ENCODE peak calls at places on chromosomes 6 and 20, in five cellular contexts. One of them, this sample, is unnamed.

GRCh38 chr6:135922746-135923145 is 71.2 kb downstream of the PDE7B start:
- DNase-seq in cardiac muscle cell: no peak
- DNase-seq in OCI-LY7: no peak
- DNase-seq in tibial nerve: no peak
- DNase-seq in body of pancreas: no peak
- DNase-seq in this sample: no peak

GRCh38 chr6:11607381-11607780 is 69.8 kb downstream of the TMEM170B start:
- DNase-seq in tibial nerve: peak
- DNase-seq in body of pancreas: no peak
- DNase-seq in OCI-LY7: no peak
- DNase-seq in cardiac muscle cell: no peak
- DNase-seq in this sample: no peak

GRCh38 chr6:3765415-3765814 is 13.9 kb upstream of the PXDC1 start:
- DNase-seq in OCI-LY7: no peak
- DNase-seq in body of pancreas: no peak
- DNase-seq in cardiac muscle cell: no peak
- DNase-seq in tibial nerve: no peak
- DNase-seq in this sample: no peak

GRCh38 chr6:79869600-79870084 is 77.7 kb downstream of the ELOVL4 start:
- DNase-seq in OCI-LY7: peak
- DNase-seq in cardiac muscle cell: peak
- DNase-seq in tibial nerve: peak
- DNase-seq in body of pancreas: peak
- DNase-seq in this sample: peak

GRCh38 chr6:21931641-21932335 is 338.2 kb downstream of the SOX4 start:
- DNase-seq in cardiac muscle cell: no peak
- DNase-seq in body of pancreas: no peak
- DNase-seq in OCI-LY7: no peak
- DNase-seq in tibial nerve: no peak
- DNase-seq in this sample: no peak

GRCh38 chr6:31586596-31586995 is 519 bp downstream of the LST1 start:
- DNase-seq in cardiac muscle cell: no peak
- DNase-seq in OCI-LY7: peak
- DNase-seq in tibial nerve: no peak
- DNase-seq in body of pancreas: no peak
- DNase-seq in this sample: no peak

GRCh38 chr6:77341058-77341986 is 122.0 kb downstream of the HTR1B start:
- DNase-seq in cardiac muscle cell: peak
- DNase-seq in OCI-LY7: no peak
- DNase-seq in body of pancreas: peak
- DNase-seq in tibial nerve: no peak
- DNase-seq in this sample: no peak

GRCh38 chr6:108260809-108261569 is at the start of gene SNX3:
- DNase-seq in tibial nerve: peak
- DNase-seq in cardiac muscle cell: peak
- DNase-seq in OCI-LY7: peak
- DNase-seq in body of pancreas: peak
- DNase-seq in this sample: peak

GRCh38 chr20:43533060-43533459 is 25.6 kb downstream of the L3MBTL1 start:
- DNase-seq in body of pancreas: no peak
- DNase-seq in tibial nerve: no peak
- DNase-seq in cardiac muscle cell: no peak
- DNase-seq in OCI-LY7: no peak
- DNase-seq in this sample: no peak

GRCh38 chr6:130136803-130137202 is 85.9 kb downstream of the SAMD3 start:
- DNase-seq in OCI-LY7: no peak
- DNase-seq in cardiac muscle cell: no peak
- DNase-seq in tibial nerve: no peak
- DNase-seq in body of pancreas: no peak
- DNase-seq in this sample: no peak

GRCh38 chr20:31452575-31452974 is 12.1 kb downstream of the DEFB123 start:
- DNase-seq in tibial nerve: no peak
- DNase-seq in body of pancreas: no peak
- DNase-seq in OCI-LY7: no peak
- DNase-seq in cardiac muscle cell: no peak
- DNase-seq in this sample: no peak

DNA sequence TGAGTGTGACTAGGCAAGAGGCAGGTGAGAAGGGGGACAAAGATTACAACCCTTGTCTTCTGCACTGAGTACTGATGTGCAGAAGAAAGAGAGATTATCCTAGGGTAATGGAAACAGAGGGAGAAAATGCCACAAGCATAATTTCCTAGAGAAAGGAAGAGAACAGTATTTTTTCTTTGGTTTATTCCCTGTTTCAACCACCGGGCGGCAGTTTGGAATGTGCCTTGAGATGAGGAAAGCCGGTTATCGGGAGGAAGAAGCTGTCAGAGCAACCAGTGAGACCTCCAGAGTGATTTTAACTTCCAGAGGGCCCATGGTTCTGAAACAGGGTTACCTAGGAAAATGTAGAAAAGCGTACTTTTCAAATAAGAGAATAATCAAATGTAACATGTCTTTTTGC is 121.4 kb downstream of the REV3L start:
- DNase-seq in cardiac muscle cell: peak
- DNase-seq in body of pancreas: peak
- DNase-seq in tibial nerve: peak
- DNase-seq in OCI-LY7: peak
- DNase-seq in this sample: no peak
- TF ChIP-seq CTCF in cardiac muscle cell: peak
- TF ChIP-seq CTCF in body of pancreas: peak
- TF ChIP-seq CTCF in tibial nerve: peak
- TF ChIP-seq CTCF in OCI-LY7: peak
- TF ChIP-seq CTCF in this sample: peak

GRCh38 chr20:21516861-21517565 is 3.1 kb upstream of the NKX2-2 start:
- DNase-seq in cardiac muscle cell: no peak
- DNase-seq in OCI-LY7: no peak
- DNase-seq in tibial nerve: no peak
- DNase-seq in body of pancreas: no peak
- DNase-seq in this sample: no peak
- H3K4me3 ChIP-seq in cardiac muscle cell: no peak
- H3K4me3 ChIP-seq in OCI-LY7: no peak
- H3K4me3 ChIP-seq in tibial nerve: no peak
- H3K4me3 ChIP-seq in body of pancreas: no peak
- H3K4me3 ChIP-seq in this sample: no peak

DNA sequence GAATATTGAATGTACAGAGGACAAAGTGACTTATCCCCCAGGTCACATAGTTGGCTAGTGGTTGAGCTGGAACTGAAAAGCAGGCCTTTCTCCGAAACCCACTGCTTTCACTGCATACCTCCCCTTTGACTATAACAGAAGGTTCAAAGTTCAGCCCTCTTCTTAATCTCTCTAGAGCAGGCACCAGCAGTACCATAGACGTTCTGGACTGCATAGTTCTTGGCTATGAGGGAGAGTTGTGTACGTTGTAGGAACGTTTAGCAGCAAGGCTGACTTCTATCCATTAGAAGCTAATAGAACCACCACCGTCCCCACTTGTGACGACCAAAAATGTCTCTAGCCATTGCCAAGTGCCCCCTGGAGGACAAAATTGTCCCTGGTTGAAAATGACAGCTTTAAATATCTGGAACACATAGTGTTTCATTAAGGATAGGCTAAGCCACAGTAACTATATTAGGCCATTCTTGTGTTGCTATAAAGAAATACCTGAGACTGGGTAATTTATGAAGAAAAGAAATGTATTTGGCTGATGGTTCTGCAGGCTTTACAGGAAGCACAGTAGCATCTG is 123.8 kb upstream of the MTHFD1L start:
- DNase-seq in body of pancreas: no peak
- DNase-seq in tibial nerve: peak
- DNase-seq in OCI-LY7: peak
- DNase-seq in cardiac muscle cell: peak
- DNase-seq in this sample: no peak
- TF ChIP-seq CTCF in body of pancreas: peak
- TF ChIP-seq CTCF in tibial nerve: peak
- TF ChIP-seq CTCF in OCI-LY7: peak
- TF ChIP-seq CTCF in cardiac muscle cell: peak
- TF ChIP-seq CTCF in this sample: no peak

DNA sequence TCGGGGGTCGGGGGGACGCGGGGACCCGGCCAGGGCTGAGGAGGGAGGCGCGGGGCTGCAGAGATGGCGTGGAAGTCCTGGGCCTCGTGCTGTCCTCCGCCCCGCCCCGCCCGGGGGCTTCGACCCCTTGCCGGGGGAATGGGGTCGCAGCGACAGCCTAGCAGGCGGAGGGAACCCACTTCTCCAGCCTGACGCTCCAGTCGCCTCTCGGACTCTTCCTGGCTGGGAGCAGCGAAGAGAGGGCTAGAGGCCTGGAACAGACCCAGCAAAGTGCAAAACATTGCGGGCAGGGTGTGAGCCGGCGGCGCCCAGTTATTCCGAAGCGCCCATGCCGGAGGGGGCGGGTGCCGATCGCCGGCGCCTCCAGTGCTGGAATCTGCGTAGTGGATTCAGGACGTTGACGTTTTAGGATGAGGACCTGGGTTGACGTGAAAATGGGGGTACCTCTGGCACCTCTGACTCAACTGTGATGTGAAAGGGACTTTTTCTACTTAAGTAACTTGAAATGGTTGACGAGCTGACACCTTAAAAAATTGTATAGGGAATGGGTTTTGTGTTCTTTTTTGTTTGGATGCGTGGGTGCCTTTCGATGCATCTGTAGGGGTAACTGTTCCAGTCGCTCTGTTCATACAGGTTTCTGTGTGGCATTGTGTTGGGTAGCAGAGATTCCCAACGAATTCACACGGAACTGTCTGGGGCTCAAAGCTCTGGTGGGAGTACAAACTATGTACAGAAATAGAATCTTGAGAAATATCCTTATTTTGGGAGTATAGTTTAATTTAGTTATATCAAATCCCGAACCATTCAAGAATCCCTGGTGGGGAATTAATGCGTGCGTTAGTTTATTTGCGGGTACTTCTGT is 1.4 kb downstream of the SLC35F1 start:
- DNase-seq in OCI-LY7: no peak
- DNase-seq in cardiac muscle cell: peak
- DNase-seq in tibial nerve: no peak
- DNase-seq in body of pancreas: peak
- DNase-seq in this sample: no peak
- H3K4me3 ChIP-seq in OCI-LY7: no peak
- H3K4me3 ChIP-seq in cardiac muscle cell: peak
- H3K4me3 ChIP-seq in tibial nerve: peak
- H3K4me3 ChIP-seq in body of pancreas: peak
- H3K4me3 ChIP-seq in this sample: peak

DNA sequence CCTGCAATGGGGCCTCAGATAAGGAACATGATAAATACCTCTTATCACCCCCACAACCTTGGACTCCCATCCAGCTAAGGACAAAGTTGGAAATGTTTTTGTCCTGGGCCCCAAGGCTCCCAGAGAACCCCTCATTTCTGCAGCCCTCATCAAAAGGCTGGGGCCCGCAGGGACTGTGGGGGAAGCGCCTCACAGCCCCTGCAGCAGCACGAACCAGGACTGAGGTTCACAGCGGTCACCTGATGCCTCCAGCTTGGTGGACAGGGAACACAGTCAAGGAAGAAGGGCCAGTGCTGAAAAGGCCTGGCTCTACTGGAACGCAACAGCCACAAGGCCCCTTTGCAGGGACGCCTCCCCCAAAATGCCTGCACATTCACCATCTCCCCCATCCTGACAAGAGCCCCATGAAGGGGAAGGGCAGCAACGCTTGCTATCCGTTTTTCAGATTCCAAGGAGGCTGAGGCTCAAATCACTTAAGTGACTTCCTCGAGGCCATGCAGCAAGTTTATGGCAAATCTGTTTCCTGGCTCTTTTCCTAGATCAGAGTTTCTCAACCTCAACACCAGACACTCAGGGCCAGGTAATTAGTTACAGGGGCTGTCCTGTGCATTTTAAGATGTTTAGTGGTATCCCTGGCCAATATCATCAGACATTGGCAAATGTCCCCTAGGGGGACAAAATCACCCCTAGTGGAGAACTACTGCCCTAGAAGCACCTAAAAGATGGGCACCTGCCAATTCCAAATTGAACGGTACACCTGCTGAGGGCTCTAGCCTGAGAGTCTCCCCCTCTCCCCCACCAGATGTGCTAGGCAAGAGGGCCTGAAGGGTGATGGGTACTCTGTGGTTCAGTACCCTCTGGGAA is 10.5 kb downstream of the TFEB start:
- DNase-seq in cardiac muscle cell: peak
- DNase-seq in body of pancreas: no peak
- DNase-seq in tibial nerve: no peak
- DNase-seq in OCI-LY7: no peak
- DNase-seq in this sample: no peak
- TF ChIP-seq CTCF in cardiac muscle cell: no peak
- TF ChIP-seq CTCF in body of pancreas: no peak
- TF ChIP-seq CTCF in tibial nerve: no peak
- TF ChIP-seq CTCF in OCI-LY7: peak
- TF ChIP-seq CTCF in this sample: no peak

This sample was measured in LNCaP clone FGC.